ENCODE peak calls at places on chromosome 5, in four cellular contexts. X is stimulated activated CD4-positive, alpha-beta T cell treated with anti-CD3 and anti-CD28 coated beads, Interleukin-15, amount 100 ng/mL, for 1 hour; C is GM04504; E is hepatic stellate cell. I is an unnamed sample.
A peak's percentile ranks its signal among the peaks of the same experiment; 100 is the strongest.

GRCh38 chr5:158911693-158912363 is 187.9 kb downstream of the EBF1 start:
- DNase-seq in X (no peak), C (no peak), E (no peak), I (no peak)

GRCh38 chr5:62791059-62791458 is 212.4 kb downstream of the LRRC70 start:
- DNase-seq in X (no peak), C (no peak), E (no peak), I (no peak)

GRCh38 chr5:76674330-76675066 is 41.4 kb upstream of the F2R start:
- DNase-seq in X (no peak), C (no peak), E (no peak), I (no peak)

GRCh38 chr5:4095918-4096630 is 500.4 kb downstream of the IRX1 start:
- DNase-seq in X (no peak), C (no peak), E (no peak), I (no peak)

GRCh38 chr5:10875201-10875768 is 114.3 kb upstream of the DAP start:
- DNase-seq in X (no peak), C (no peak), E (no peak), I (peak; percentile 66)

GRCh38 chr5:130231786-130232185 is 327.5 kb downstream of the CHSY3 start:
- DNase-seq in X (no peak), C (no peak), E (no peak), I (no peak)

GRCh38 chr5:78671609-78672008 is 23.0 kb upstream of the LHFPL2 start:
- DNase-seq in X (no peak), C (no peak), E (no peak), I (no peak)

GRCh38 chr5:146662229-146662628 is 146.2 kb upstream of the GPR151 start:
- DNase-seq in X (no peak), C (no peak), E (no peak), I (no peak)

GRCh38 chr5:57862471-57863282 is 380.1 kb upstream of the ACTBL2 start:
- DNase-seq in X (no peak), C (peak; percentile 86), E (no peak), I (peak; percentile 11)

GRCh38 chr5:179871506-179871905 is 12.9 kb upstream of the MRNIP start:
- DNase-seq in X (no peak), C (no peak), E (no peak), I (no peak)

GRCh38 chr5:54719384-54720306 is 202.1 kb downstream of the SNX18 start:
- DNase-seq in X (no peak), C (peak; percentile 70), E (peak; percentile 46), I (peak; percentile 34)

GRCh38 chr5:135423158-135423925 is 23.8 kb downstream of the DCANP1 start:
- DNase-seq in X (no peak), C (no peak), E (no peak), I (no peak)

I was measured in HTR-8/SVneo.